ENCODE peak calls at places on chromosomes 11 and 22, in seven cellular contexts. X is PC-9, F is HCT116, G is PC-3, I is GM23248, H is MM.1S, E is GM23338. Z is an unnamed sample.
A peak's percentile ranks its signal among the peaks of the same experiment; 100 is the strongest.

GRCh38 chr22:50267591-50268390 is 2.4 kb downstream of the MAPK11 start:
- DNase-seq in X (no peak), F (no peak), G (no peak), I (peak; percentile 81), H (no peak), E (peak; percentile 81), Z (peak; percentile 81)

GRCh38 chr22:50199836-50200332 is 927 bp upstream of the SELENOO start:
- DNase-seq in X (no peak), F (no peak), G (no peak), I (peak; percentile 55), H (no peak), E (peak; percentile 81), Z (peak; percentile 53)

GRCh38 chr11:44680982-44681597 is 45.7 kb upstream of the TSPAN18 start:
- DNase-seq in X (peak; percentile 59), F (no peak), G (peak; percentile 26), I (peak; percentile 22), H (peak; percentile 67), E (peak; percentile 33), Z (peak; percentile 33)

GRCh38 chr11:61906522-61906909 is 10.8 kb downstream of the RAB3IL1 start:
- DNase-seq in X (no peak), F (no peak), G (no peak), I (no peak), H (no peak), E (no peak), Z (no peak)

GRCh38 chr11:34256591-34256990 is 101.2 kb downstream of the ABTB2 start:
- DNase-seq in X (no peak), F (no peak), G (no peak), I (no peak), H (no peak), E (no peak), Z (no peak)

GRCh38 chr11:44913502-44913901 is 37.2 kb downstream of the TP53I11 start:
- DNase-seq in X (no peak), F (no peak), G (no peak), I (no peak), H (no peak), E (no peak), Z (no peak)

GRCh38 chr11:73178092-73178539 is 36.0 kb upstream of the FCHSD2 start:
- DNase-seq in X (peak; percentile 69), F (peak; percentile 42), G (peak; percentile 92), I (peak; percentile 90), H (peak; percentile 86), E (peak; percentile 89), Z (peak; percentile 87)

GRCh38 chr11:47325271-47326041 is 27.0 kb downstream of the MYBPC3 start:
- DNase-seq in X (no peak), F (no peak), G (no peak), I (no peak), H (no peak), E (no peak), Z (no peak)

GRCh38 chr11:61718613-61719302 is 33.7 kb upstream of the MYRF start:
- DNase-seq in X (no peak), F (no peak), G (no peak), I (peak; percentile 80), H (no peak), E (peak; percentile 85), Z (peak; percentile 65)

GRCh38 chr11:97140885-97141494 is 751.2 kb downstream of the JRKL start:
- DNase-seq in X (no peak), F (no peak), G (peak; percentile 43), I (peak; percentile 42), H (peak; percentile 39), E (peak; percentile 66), Z (peak; percentile 22)

GRCh38 chr11:76587810-76588454 is 82.6 kb downstream of the LRRC32 start:
- DNase-seq in X (no peak), F (no peak), G (peak; percentile 29), I (no peak), H (no peak), E (no peak), Z (no peak)

GRCh38 chr22:22060200-22061084 is 77.9 kb upstream of the TOP3B start:
- DNase-seq in X (no peak), F (peak; percentile 22), G (peak; percentile 58), I (peak; percentile 43), H (peak; percentile 80), E (peak; percentile 88), Z (peak; percentile 64)

GRCh38 chr22:45612451-45612901 is 59.2 kb upstream of the ATXN10 start:
- DNase-seq in X (no peak), F (no peak), G (peak; percentile 75), I (peak; percentile 94), H (no peak), E (no peak), Z (no peak)

GRCh38 chr11:46348566-46348981 is 1.3 kb downstream of the DGKZ start:
- DNase-seq in X (no peak), F (no peak), G (no peak), I (no peak), H (no peak), E (no peak), Z (no peak)

GRCh38 chr11:2428322-2428795 is 16.0 kb downstream of the TRPM5 start:
- DNase-seq in X (no peak), F (peak; percentile 52), G (peak; percentile 67), I (peak; percentile 65), H (peak; percentile 77), E (peak; percentile 82), Z (peak; percentile 79)

GRCh38 chr11:17813391-17814059 is 78.9 kb downstream of the KCNC1 start:
- DNase-seq in X (peak; percentile 76), F (no peak), G (peak; percentile 28), I (no peak), H (no peak), E (no peak), Z (no peak)

GRCh38 chr11:120068114-120068573 is 69.8 kb downstream of the TRIM29 start:
- DNase-seq in X (no peak), F (no peak), G (peak; percentile 42), I (peak; percentile 60), H (no peak), E (no peak), Z (peak; percentile 65)

GRCh38 chr22:28072066-28072465 is 153.0 kb upstream of the PITPNB start:
- DNase-seq in X (no peak), F (no peak), G (peak; percentile 9), I (peak; percentile 61), H (no peak), E (no peak), Z (no peak)

GRCh38 chr11:2304156-2305139 is 2.6 kb downstream of the TSPAN32 start:
- DNase-seq in X (no peak), F (no peak), G (no peak), I (no peak), H (no peak), E (no peak), Z (no peak)

GRCh38 chr22:44197271-44197670 is 16.5 kb downstream of the PARVG start:
- DNase-seq in X (no peak), F (no peak), G (no peak), I (no peak), H (no peak), E (no peak), Z (no peak)

GRCh38 chr11:80350541-80350940 is 909.7 kb upstream of the TENM4 start:
- DNase-seq in X (no peak), F (no peak), G (peak; percentile 15), I (no peak), H (no peak), E (no peak), Z (peak; percentile 41)

GRCh38 chr11:108199446-108200321 is 22.8 kb downstream of the NPAT start:
- DNase-seq in X (peak; percentile 78), F (no peak), G (peak; percentile 53), I (peak; percentile 66), H (no peak), E (peak; percentile 16), Z (no peak)

GRCh38 chr11:127345819-127346459 is 345.4 kb upstream of the KIRREL3 start:
- DNase-seq in X (no peak), F (no peak), G (peak; percentile 64), I (peak; percentile 70), H (peak; percentile 49), E (peak; percentile 72), Z (peak; percentile 64)

DNA sequence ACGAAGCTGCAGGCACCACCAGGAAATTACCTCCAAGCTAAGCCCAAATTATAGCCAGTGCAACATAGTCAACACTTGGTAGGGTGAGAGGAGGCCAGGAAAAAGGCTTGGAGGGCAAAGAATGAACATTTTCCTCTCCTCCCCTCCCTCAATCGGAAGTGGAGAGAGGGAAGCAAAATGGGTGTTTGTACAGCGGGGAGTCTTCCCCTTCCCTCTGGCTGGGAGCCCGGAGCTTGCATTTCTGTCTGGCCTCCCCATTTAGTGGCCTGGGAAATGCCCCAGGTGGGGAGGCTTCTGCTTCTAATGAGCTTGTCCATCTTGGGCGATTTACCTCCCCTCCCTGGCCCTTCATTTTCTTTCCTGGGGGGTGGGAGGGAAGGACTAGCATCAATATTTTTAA is 29.8 kb upstream of the IGSF9B start:
- DNase-seq in X (no peak), F (no peak), G (no peak), I (no peak), H (no peak), E (no peak), Z (no peak)
- H3K9me2 ChIP-seq in X (no peaks in the 10 kb centered on the region), F (no peaks in the 10 kb centered on the region), G (no peaks in the 10 kb centered on the region), I (no peaks in the 10 kb centered on the region), H (no peaks in the 10 kb centered on the region), E (no peaks in the 10 kb centered on the region), Z (no peaks in the 10 kb centered on the region)

GRCh38 chr11:6656581-6656915 is 939 bp upstream of the DCHS1 start:
- DNase-seq in X (no peak), F (no peak), G (no peak), I (no peak), H (no peak), E (no peak), Z (no peak)
- TF ChIP-seq EZH2 in X (no peak), F (no peak), G (no peak), I (no peak), H (no peak), E (peak; percentile 38), Z (peak; percentile 39)

DNA sequence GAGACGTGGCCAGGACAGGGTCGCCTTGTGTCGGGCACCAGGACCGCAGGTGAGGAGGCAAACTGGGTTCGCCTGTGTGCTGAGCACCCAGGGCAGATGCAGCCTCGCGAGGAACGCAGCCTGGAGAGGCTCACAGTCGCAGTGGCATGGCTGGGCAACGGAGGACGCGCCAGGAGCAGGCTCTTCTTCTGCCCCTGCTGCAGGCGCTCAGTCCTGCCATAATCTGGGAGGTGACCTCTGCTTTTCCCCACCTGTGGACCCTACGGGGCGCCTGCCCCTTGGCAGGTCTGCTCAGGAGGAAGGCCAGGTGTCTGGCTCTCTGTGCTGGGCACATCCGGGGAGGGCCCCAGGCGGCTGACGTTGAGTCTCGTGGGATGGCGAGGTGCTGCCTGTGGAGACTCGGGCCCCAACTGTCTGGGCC is 1136.2 kb downstream of the BRD1 start:
- DNase-seq in X (no peak), F (no peak), G (no peak), I (no peak), H (no peak), E (no peak), Z (no peak)
- H3K9me2 ChIP-seq in X (no peaks in the 10 kb centered on the region), F (no peaks in the 10 kb centered on the region), G (no peaks in the 10 kb centered on the region), I (no peaks in the 10 kb centered on the region), H (no peaks in the 10 kb centered on the region), E (no peaks in the 10 kb centered on the region), Z (no peaks in the 10 kb centered on the region)

DNA sequence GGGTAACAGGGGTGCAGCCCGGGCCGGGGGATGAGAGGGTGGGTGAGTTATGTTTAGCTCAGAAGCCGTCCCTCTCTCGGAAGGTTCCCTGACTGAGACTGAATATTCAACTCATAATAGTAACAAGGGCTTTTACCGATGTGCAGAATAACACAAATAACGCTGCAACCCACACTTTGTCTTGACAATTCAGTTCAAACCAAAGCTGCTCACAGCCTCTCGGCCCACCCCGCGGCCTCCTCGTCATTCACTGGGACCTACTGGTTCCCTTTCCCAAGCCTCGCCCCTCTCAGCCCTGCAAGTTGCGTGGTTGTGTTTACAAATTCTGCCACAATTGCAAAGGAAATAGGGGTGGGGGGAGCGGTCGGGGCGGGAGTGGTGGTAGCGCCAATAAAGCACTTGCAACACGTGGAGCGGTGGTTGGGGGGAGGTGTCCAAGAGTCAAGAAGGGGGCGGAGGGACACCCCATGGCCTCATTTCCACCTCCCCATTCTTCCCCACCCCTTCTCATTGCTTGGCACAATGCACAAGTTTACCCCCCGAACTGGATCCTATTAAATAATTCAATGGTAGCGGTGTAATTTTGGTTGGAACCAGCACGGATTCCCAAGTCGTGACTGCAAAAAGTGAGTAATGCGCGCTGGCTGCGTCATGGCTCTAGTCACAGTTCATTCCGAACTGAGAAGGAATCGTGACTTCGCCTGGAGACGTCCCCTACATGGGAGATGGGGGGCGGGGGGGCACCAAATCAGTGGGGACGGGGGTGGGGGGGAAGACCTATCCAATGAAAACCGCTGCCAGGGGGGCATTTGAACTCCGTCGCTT is 102.0 kb upstream of the HSD17B12 start:
- DNase-seq in X (no peak), F (no peak), G (peak; percentile 59), I (peak; percentile 90), H (no peak), E (peak; percentile 54), Z (no peak)
- TF ChIP-seq EZH2 in X (no peak), F (no peak), G (no peak), I (no peak), H (no peak), E (peak; percentile 49), Z (peak; percentile 34)